ENCODE peak calls at places on chromosomes 2 and 18, in ten cellular contexts. Y is BJ, B is heart left ventricle, W is SK-N-SH, P is left ventricle myocardium inferior, J is heart right ventricle, O is suprapubic skin, Q is left lung, M is IMR-90, T is epithelial cell of esophagus. G is an unnamed sample.

GRCh38 chr2:36526216-36526615 is 71.8 kb downstream of the FEZ2 start:
- DNase-seq in Q (no peak), M (peak), B (no peak), Y (no peak), J (no peak), O (no peak), T (no peak), P (no peak), W (no peak), G (peak)

GRCh38 chr2:121907905-121908304 is 152.5 kb downstream of the TSN start:
- DNase-seq in Q (no peak), O (no peak), Y (no peak), P (no peak), J (no peak), M (no peak), W (no peak), B (no peak), T (no peak), G (no peak)

GRCh38 chr2:128535928-128536327 is 217.3 kb upstream of the HS6ST1 start:
- DNase-seq in W (no peak), P (no peak), B (no peak), M (peak), Q (no peak), T (peak), Y (peak), J (no peak), O (peak), G (peak)

GRCh38 chr18:23487738-23488625 is 15.3 kb upstream of the RMC1 start:
- DNase-seq in J (no peak), P (no peak), M (peak), T (peak), Y (no peak), O (no peak), Q (peak), W (no peak), B (no peak), G (no peak)

GRCh38 chr18:12630136-12630535 is 27.8 kb downstream of the SPIRE1 start:
- DNase-seq in W (no peak), M (peak), Q (no peak), P (no peak), Y (no peak), B (no peak), T (peak), J (no peak), O (no peak), G (no peak)

GRCh38 chr2:121283670-121284245 is 1.2 kb downstream of the TFCP2L1 start:
- DNase-seq in P (no peak), M (no peak), T (peak), W (no peak), J (no peak), B (no peak), Y (no peak), Q (no peak), O (no peak), G (no peak)

GRCh38 chr18:23580677-23581367 is 5.5 kb downstream of the NPC1 start:
- DNase-seq in Y (peak), J (no peak), W (no peak), M (peak), P (no peak), O (no peak), B (no peak), Q (no peak), T (peak), G (no peak)

GRCh38 chr2:230687498-230687897 is 25.1 kb upstream of the CAB39 start:
- DNase-seq in O (no peak), T (peak), Q (no peak), Y (no peak), B (no peak), W (no peak), M (peak), P (no peak), J (no peak), G (no peak)

GRCh38 chr2:46876741-46877384 is 38.7 kb downstream of the MCFD2 start:
- DNase-seq in J (peak), M (peak), O (peak), P (peak), T (peak), Q (no peak), Y (peak), W (peak), B (peak), G (no peak)

GRCh38 chr18:66867653-66868052 is 263.8 kb upstream of the CDH19 start:
- DNase-seq in J (no peak), M (no peak), P (no peak), Y (no peak), W (no peak), B (no peak), Q (no peak), O (no peak), T (peak), G (no peak)

GRCh38 chr2:134253804-134254203 is at the start of gene MGAT5:
- DNase-seq in T (peak), J (no peak), P (no peak), M (no peak), Q (no peak), Y (no peak), B (no peak), W (no peak), O (no peak), G (no peak)

GRCh38 chr2:127662937-127663565 is 12.3 kb downstream of the LIMS2 start:
- DNase-seq in W (peak), Q (peak), J (peak), M (no peak), T (peak), Y (no peak), P (no peak), O (peak), B (peak), G (no peak)

GRCh38 chr2:120465012-120465700 is 119.2 kb downstream of the INHBB start:
- DNase-seq in O (no peak), Q (peak), W (no peak), B (no peak), J (no peak), T (no peak), Y (no peak), P (no peak), M (no peak), G (no peak)

GRCh38 chr2:237184192-237184922 is 98.7 kb downstream of the COPS8 start:
- DNase-seq in Y (no peak), T (peak), B (no peak), O (no peak), M (peak), J (no peak), Q (no peak), P (no peak), W (no peak), G (no peak)

GRCh38 chr2:147331790-147332419 is 512.9 kb upstream of the ACVR2A start:
- DNase-seq in M (no peak), B (no peak), W (no peak), Q (no peak), O (no peak), T (peak), Y (no peak), J (no peak), P (no peak), G (no peak)

GRCh38 chr2:39506215-39506614 is 69.1 kb upstream of the MAP4K3 start:
- DNase-seq in J (no peak), M (no peak), W (no peak), P (no peak), Y (no peak), T (no peak), Q (no peak), B (no peak), O (no peak), G (no peak)

GRCh38 chr18:58670561-58671121 is 624 bp upstream of the MALT1 start:
- DNase-seq in Q (no peak), Y (no peak), T (no peak), P (no peak), M (peak), O (peak), J (no peak), W (peak), B (no peak), G (no peak)

GRCh38 chr2:239236043-239236807 is 164.6 kb downstream of the HDAC4 start:
- DNase-seq in J (no peak), B (no peak), M (no peak), P (no peak), Y (no peak), Q (no peak), O (peak), T (no peak), W (no peak), G (no peak)

GRCh38 chr18:35646449-35646848 is 64.9 kb downstream of the GALNT1 start:
- DNase-seq in T (no peak), P (no peak), O (no peak), Y (no peak), W (no peak), J (no peak), B (no peak), Q (no peak), M (no peak), G (no peak)

GRCh38 chr2:179020156-179020750 is 29.7 kb downstream of the CCDC141 start:
- DNase-seq in Q (no peak), J (peak), P (no peak), T (peak), O (no peak), W (peak), B (no peak), Y (no peak), M (no peak), G (no peak)

DNA sequence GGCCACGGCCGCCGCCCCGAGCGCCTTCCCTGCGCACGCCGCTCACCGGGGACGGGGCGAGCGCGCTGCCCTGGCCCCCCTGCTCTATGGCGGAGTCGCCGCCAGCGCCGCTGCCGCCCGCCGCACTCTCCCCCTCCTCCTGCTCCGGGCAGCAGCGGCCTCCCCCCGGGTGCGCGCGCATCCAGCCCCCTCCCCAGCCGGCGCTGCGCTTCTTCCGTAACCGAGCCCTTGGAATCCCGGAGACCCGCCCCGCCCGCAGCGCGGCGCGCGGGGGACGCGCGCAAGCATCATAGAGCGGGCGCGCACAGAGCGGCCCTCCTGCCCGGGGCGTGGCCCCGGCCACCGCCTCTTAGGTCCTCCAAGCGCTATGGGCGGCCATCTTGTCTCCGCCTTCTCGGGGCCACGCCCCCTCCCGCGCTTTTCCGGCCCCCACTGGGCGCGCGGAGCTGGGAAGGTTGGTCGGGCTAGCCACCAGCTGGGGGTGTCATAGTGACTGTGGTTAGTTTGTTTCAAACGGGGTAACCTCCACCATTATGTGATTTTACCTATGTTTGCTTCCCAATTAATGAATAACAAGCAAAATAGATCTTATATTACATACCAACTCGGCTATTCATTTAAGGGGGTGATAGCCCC is at the start of gene MBD2:
- DNase-seq in O (peak), Q (peak), W (peak), J (peak), B (peak), Y (peak), M (peak), T (peak), P (peak), G (peak)
- TF ChIP-seq CTCF in O (no peak), Q (no peak), W (peak), J (peak), B (peak), Y (peak), M (peak), T (no peak), P (peak), G (peak)

GRCh38 chr2:157782057-157782845 is 93.9 kb downstream of the ACVR1 start:
- DNase-seq in W (peak), Q (no peak), B (no peak), P (no peak), J (no peak), O (no peak), Y (no peak), T (peak), M (peak), G (no peak)
- H3K4me3 ChIP-seq in W (no peak), Q (no peak), B (no peak), P (no peak), J (no peak), O (no peak), Y (no peak), T (no peak), M (no peak), G (no peak)

GRCh38 chr18:45441110-45441842 is 174.0 kb upstream of the SLC14A2 start:
- DNase-seq in T (peak), M (peak), O (no peak), B (no peak), W (no peak), J (no peak), P (no peak), Q (no peak), Y (no peak), G (no peak)
- TF ChIP-seq CTCF in T (peak), M (peak), O (no peak), B (peak), W (peak), J (peak), P (peak), Q (peak), Y (peak), G (peak)

DNA sequence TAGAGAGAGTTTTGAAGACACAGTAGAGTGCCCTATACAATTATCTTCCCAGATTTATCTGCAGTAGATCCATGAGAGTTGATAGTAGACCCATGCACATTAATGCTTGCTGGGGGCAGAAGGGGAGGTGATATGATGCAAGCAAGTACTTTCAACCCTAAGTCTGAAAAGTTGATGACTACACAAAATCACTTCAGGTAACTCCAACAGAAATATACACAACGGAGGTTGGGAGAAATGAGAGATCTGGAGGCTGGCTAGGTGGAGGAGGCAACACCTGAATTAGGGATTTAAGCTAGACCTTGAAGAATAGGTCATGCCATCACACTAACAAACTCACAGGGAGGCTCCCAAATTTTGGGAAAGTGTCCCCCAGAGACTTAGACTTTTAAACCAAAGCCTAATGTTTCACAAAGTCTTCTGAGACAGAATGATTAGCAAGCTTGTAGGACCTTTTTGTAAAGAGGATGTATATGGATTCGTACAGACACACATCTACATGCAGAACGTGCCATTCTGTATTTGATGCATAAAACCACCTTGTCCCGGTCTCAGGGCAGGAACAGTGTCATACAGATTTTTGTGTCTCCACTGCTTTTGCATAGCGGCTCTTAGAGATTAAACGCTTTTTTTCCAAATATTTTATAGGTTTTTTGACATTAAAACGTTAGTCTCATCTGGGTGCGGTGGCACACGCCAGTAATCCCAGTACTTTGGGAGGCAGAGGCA is 937 bp upstream of the STAMBP start:
- DNase-seq in J (no peak), O (no peak), W (no peak), P (no peak), Q (no peak), B (no peak), M (no peak), Y (no peak), T (no peak), G (no peak)
- H3K4me3 ChIP-seq in J (peak), O (peak), W (peak), P (peak), Q (no peak), B (peak), M (no peak), Y (peak), T (no peak), G (peak)

GRCh38 chr2:43345872-43346271 is 119.5 kb upstream of the ZFP36L2 start:
- DNase-seq in O (no peak), M (no peak), Y (no peak), Q (no peak), J (no peak), P (no peak), W (no peak), B (no peak), T (no peak), G (no peak)

GRCh38 chr2:43343573-43344304 is 117.3 kb upstream of the ZFP36L2 start:
- DNase-seq in J (peak), Q (no peak), M (peak), O (peak), P (peak), B (peak), Y (peak), T (peak), W (no peak), G (peak)

GRCh38 chr2:43346619-43347018 is 120.2 kb upstream of the ZFP36L2 start:
- DNase-seq in Q (no peak), P (no peak), W (no peak), Y (no peak), T (no peak), O (no peak), B (no peak), M (no peak), J (no peak), G (no peak)

GRCh38 chr2:43344911-43345373 is 118.5 kb upstream of the ZFP36L2 start:
- DNase-seq in Y (no peak), O (no peak), M (peak), B (no peak), W (peak), J (no peak), Q (no peak), P (no peak), T (no peak), G (no peak)

DNA sequence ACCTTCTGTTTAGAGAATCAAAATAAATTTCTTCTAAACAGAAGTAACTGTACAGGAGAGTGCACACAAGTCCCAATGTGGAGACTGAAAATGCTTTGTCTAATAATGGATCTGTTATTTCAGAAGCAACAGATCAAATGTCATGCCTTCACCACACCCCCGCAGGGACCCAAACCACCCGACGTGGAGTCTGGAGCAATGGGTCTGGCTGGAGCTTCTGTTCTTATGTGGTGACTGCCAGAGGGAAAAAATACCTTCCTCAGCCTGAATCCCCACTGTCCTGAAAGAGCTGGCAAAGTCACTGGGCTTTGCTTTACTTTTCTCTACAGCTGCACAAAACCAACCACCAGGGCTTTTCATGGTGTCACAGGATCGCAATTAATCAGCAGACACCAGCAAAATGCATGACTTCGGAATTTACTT is 119.0 kb upstream of the ZFP36L2 start:
- DNase-seq in W (peak), P (peak), T (no peak), O (peak), Q (no peak), J (peak), Y (no peak), B (peak), M (no peak), G (no peak)
- TF ChIP-seq CTCF in W (no peak), P (peak), T (no peak), O (peak), Q (no peak), J (no peak), Y (no peak), B (peak), M (no peak), G (no peak)

GRCh38 chr2:148509703-148510036 is 134.9 kb upstream of the EPC2 start:
- DNase-seq in Q (no peak), T (no peak), J (no peak), P (no peak), M (no peak), W (no peak), O (no peak), Y (no peak), B (no peak), G (no peak)
- H3K4me3 ChIP-seq in Q (no peak), T (no peak), J (peak), P (peak), M (no peak), W (peak), O (peak), Y (no peak), B (peak), G (no peak)

GRCh38 chr2:169909376-169909775 is 82.1 kb downstream of the UBR3 start:
- DNase-seq in Y (no peak), B (no peak), O (no peak), P (no peak), Q (no peak), M (no peak), T (no peak), J (no peak), W (no peak), G (no peak)
- TF ChIP-seq CTCF in Y (no peak), B (no peak), O (no peak), P (no peak), Q (no peak), M (no peak), T (no peak), J (no peak), W (no peak), G (no peak)